ENCODE peak calls at places on chromosomes 3 and 15, in nine cellular contexts. One of them, this sample, is unnamed.

GRCh38 chr3:6204891-6205290 is 656.0 kb upstream of the GRM7 start:
- DNase-seq in NB4: peak
- DNase-seq in psoas muscle: no peak
- DNase-seq in omental fat pad: no peak
- DNase-seq in esophagus squamous epithelium: no peak
- DNase-seq in left lung: no peak
- DNase-seq in Calu3: no peak
- DNase-seq in Peyer's patch: no peak
- DNase-seq in AG04450: no peak
- DNase-seq in this sample: no peak

GRCh38 chr3:185685231-185686035 is 99.3 kb downstream of the SENP2 start:
- DNase-seq in NB4: peak
- DNase-seq in psoas muscle: no peak
- DNase-seq in omental fat pad: no peak
- DNase-seq in esophagus squamous epithelium: no peak
- DNase-seq in left lung: no peak
- DNase-seq in Calu3: no peak
- DNase-seq in Peyer's patch: no peak
- DNase-seq in AG04450: no peak
- DNase-seq in this sample: no peak

GRCh38 chr3:124658270-124658669 is 72.0 kb upstream of the UMPS start:
- DNase-seq in NB4: no peak
- DNase-seq in psoas muscle: no peak
- DNase-seq in omental fat pad: no peak
- DNase-seq in esophagus squamous epithelium: no peak
- DNase-seq in left lung: no peak
- DNase-seq in Calu3: no peak
- DNase-seq in Peyer's patch: no peak
- DNase-seq in AG04450: no peak
- DNase-seq in this sample: no peak

GRCh38 chr3:128257632-128258031 is 104.4 kb downstream of the EEFSEC start:
- DNase-seq in NB4: no peak
- DNase-seq in psoas muscle: no peak
- DNase-seq in omental fat pad: no peak
- DNase-seq in esophagus squamous epithelium: no peak
- DNase-seq in left lung: no peak
- DNase-seq in Calu3: no peak
- DNase-seq in Peyer's patch: no peak
- DNase-seq in AG04450: no peak
- DNase-seq in this sample: no peak

GRCh38 chr15:69685524-69686452 is 233.2 kb downstream of the RPLP1 start:
- DNase-seq in NB4: no peak
- DNase-seq in psoas muscle: no peak
- DNase-seq in omental fat pad: no peak
- DNase-seq in esophagus squamous epithelium: no peak
- DNase-seq in left lung: peak
- DNase-seq in Calu3: no peak
- DNase-seq in Peyer's patch: no peak
- DNase-seq in AG04450: no peak
- DNase-seq in this sample: no peak

GRCh38 chr3:48798998-48799397 is 48.7 kb downstream of the PRKAR2A start:
- DNase-seq in NB4: no peak
- DNase-seq in psoas muscle: no peak
- DNase-seq in omental fat pad: no peak
- DNase-seq in esophagus squamous epithelium: no peak
- DNase-seq in left lung: no peak
- DNase-seq in Calu3: peak
- DNase-seq in Peyer's patch: no peak
- DNase-seq in AG04450: no peak
- DNase-seq in this sample: no peak

GRCh38 chr3:11576453-11576852 is 67.3 kb downstream of the VGLL4 start:
- DNase-seq in NB4: no peak
- DNase-seq in psoas muscle: peak
- DNase-seq in omental fat pad: no peak
- DNase-seq in esophagus squamous epithelium: no peak
- DNase-seq in left lung: no peak
- DNase-seq in Calu3: no peak
- DNase-seq in Peyer's patch: no peak
- DNase-seq in AG04450: no peak
- DNase-seq in this sample: no peak

GRCh38 chr3:60017631-60018030 is 967.8 kb upstream of the CFAP20DC start:
- DNase-seq in NB4: peak
- DNase-seq in psoas muscle: no peak
- DNase-seq in omental fat pad: no peak
- DNase-seq in esophagus squamous epithelium: no peak
- DNase-seq in left lung: no peak
- DNase-seq in Calu3: peak
- DNase-seq in Peyer's patch: no peak
- DNase-seq in AG04450: no peak
- DNase-seq in this sample: no peak

GRCh38 chr15:48966595-48967301 is 3.0 kb upstream of the SHC4 start:
- DNase-seq in NB4: peak
- DNase-seq in psoas muscle: no peak
- DNase-seq in omental fat pad: no peak
- DNase-seq in esophagus squamous epithelium: no peak
- DNase-seq in left lung: no peak
- DNase-seq in Calu3: peak
- DNase-seq in Peyer's patch: no peak
- DNase-seq in AG04450: peak
- DNase-seq in this sample: no peak

GRCh38 chr15:85667491-85668424 is 127.0 kb downstream of the KLHL25 start:
- DNase-seq in NB4: peak
- DNase-seq in psoas muscle: no peak
- DNase-seq in omental fat pad: no peak
- DNase-seq in esophagus squamous epithelium: no peak
- DNase-seq in left lung: no peak
- DNase-seq in Calu3: peak
- DNase-seq in Peyer's patch: no peak
- DNase-seq in AG04450: peak
- DNase-seq in this sample: no peak

GRCh38 chr15:63348392-63348791 is 33.3 kb downstream of the CA12 start:
- DNase-seq in NB4: no peak
- DNase-seq in psoas muscle: peak
- DNase-seq in omental fat pad: no peak
- DNase-seq in esophagus squamous epithelium: no peak
- DNase-seq in left lung: peak
- DNase-seq in Calu3: peak
- DNase-seq in Peyer's patch: peak
- DNase-seq in AG04450: no peak
- DNase-seq in this sample: no peak

GRCh38 chr3:125061170-125061569 is 5.4 kb upstream of the HEG1 start:
- DNase-seq in NB4: no peak
- DNase-seq in psoas muscle: peak
- DNase-seq in omental fat pad: no peak
- DNase-seq in esophagus squamous epithelium: no peak
- DNase-seq in left lung: no peak
- DNase-seq in Calu3: no peak
- DNase-seq in Peyer's patch: no peak
- DNase-seq in AG04450: no peak
- DNase-seq in this sample: no peak

GRCh38 chr3:64214002-64214696 is 11.1 kb downstream of the PRICKLE2 start:
- DNase-seq in NB4: no peak
- DNase-seq in psoas muscle: peak
- DNase-seq in omental fat pad: peak
- DNase-seq in esophagus squamous epithelium: no peak
- DNase-seq in left lung: peak
- DNase-seq in Calu3: peak
- DNase-seq in Peyer's patch: peak
- DNase-seq in AG04450: no peak
- DNase-seq in this sample: peak

GRCh38 chr3:64207289-64208086 is 17.8 kb downstream of the PRICKLE2 start:
- DNase-seq in NB4: no peak
- DNase-seq in psoas muscle: no peak
- DNase-seq in omental fat pad: no peak
- DNase-seq in esophagus squamous epithelium: no peak
- DNase-seq in left lung: no peak
- DNase-seq in Calu3: no peak
- DNase-seq in Peyer's patch: no peak
- DNase-seq in AG04450: no peak
- DNase-seq in this sample: no peak

GRCh38 chr3:64213224-64213893 is 11.9 kb downstream of the PRICKLE2 start:
- DNase-seq in NB4: no peak
- DNase-seq in psoas muscle: no peak
- DNase-seq in omental fat pad: no peak
- DNase-seq in esophagus squamous epithelium: no peak
- DNase-seq in left lung: no peak
- DNase-seq in Calu3: no peak
- DNase-seq in Peyer's patch: no peak
- DNase-seq in AG04450: no peak
- DNase-seq in this sample: no peak

GRCh38 chr3:64214697-64215018 is 10.6 kb downstream of the PRICKLE2 start:
- DNase-seq in NB4: peak
- DNase-seq in psoas muscle: no peak
- DNase-seq in omental fat pad: peak
- DNase-seq in esophagus squamous epithelium: no peak
- DNase-seq in left lung: peak
- DNase-seq in Calu3: peak
- DNase-seq in Peyer's patch: no peak
- DNase-seq in AG04450: no peak
- DNase-seq in this sample: no peak

GRCh38 chr3:64209866-64210609 is 15.2 kb downstream of the PRICKLE2 start:
- DNase-seq in NB4: no peak
- DNase-seq in psoas muscle: peak
- DNase-seq in omental fat pad: no peak
- DNase-seq in esophagus squamous epithelium: no peak
- DNase-seq in left lung: peak
- DNase-seq in Calu3: no peak
- DNase-seq in Peyer's patch: no peak
- DNase-seq in AG04450: no peak
- DNase-seq in this sample: no peak
- TF ChIP-seq CTCF in NB4: no peak
- TF ChIP-seq CTCF in psoas muscle: no peak
- TF ChIP-seq CTCF in omental fat pad: no peak
- TF ChIP-seq CTCF in esophagus squamous epithelium: no peak
- TF ChIP-seq CTCF in left lung: no peak
- TF ChIP-seq CTCF in Calu3: no peak
- TF ChIP-seq CTCF in Peyer's patch: no peak
- TF ChIP-seq CTCF in AG04450: no peak
- TF ChIP-seq CTCF in this sample: no peak

DNA sequence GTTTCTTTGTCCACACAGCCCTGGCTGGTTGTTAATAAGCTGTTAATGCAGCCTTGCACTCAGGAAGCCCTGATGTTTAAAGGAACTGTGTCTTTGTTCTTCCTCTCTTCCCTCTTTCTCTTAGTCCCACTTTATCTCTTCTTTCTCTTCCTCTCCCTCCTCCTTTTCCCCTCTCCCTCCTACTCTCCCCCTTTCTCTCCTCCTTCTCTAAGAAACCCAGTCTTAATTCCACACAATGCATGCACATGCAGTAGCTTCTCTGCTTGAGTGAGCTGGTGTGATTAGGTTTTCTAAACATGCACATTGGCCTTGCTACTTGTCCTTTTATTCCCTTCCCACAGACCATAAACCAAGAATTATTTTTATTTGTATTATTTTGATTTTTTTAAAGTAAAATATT is 7.4 kb downstream of the GHRL start:
- DNase-seq in NB4: no peak
- DNase-seq in psoas muscle: no peak
- DNase-seq in omental fat pad: no peak
- DNase-seq in esophagus squamous epithelium: no peak
- DNase-seq in left lung: no peak
- DNase-seq in Calu3: no peak
- DNase-seq in Peyer's patch: no peak
- DNase-seq in AG04450: no peak
- DNase-seq in this sample: no peak
- TF ChIP-seq CTCF in NB4: no peak
- TF ChIP-seq CTCF in psoas muscle: no peak
- TF ChIP-seq CTCF in omental fat pad: no peak
- TF ChIP-seq CTCF in esophagus squamous epithelium: no peak
- TF ChIP-seq CTCF in left lung: no peak
- TF ChIP-seq CTCF in Calu3: no peak
- TF ChIP-seq CTCF in Peyer's patch: no peak
- TF ChIP-seq CTCF in AG04450: no peak
- TF ChIP-seq CTCF in this sample: no peak

GRCh38 chr15:58355352-58355964 is 76.3 kb upstream of the LIPC start:
- DNase-seq in NB4: no peak
- DNase-seq in psoas muscle: no peak
- DNase-seq in omental fat pad: no peak
- DNase-seq in esophagus squamous epithelium: no peak
- DNase-seq in left lung: no peak
- DNase-seq in Calu3: no peak
- DNase-seq in Peyer's patch: no peak
- DNase-seq in AG04450: no peak
- DNase-seq in this sample: no peak

GRCh38 chr15:58352026-58352929 is 79.5 kb upstream of the LIPC start:
- DNase-seq in NB4: no peak
- DNase-seq in psoas muscle: no peak
- DNase-seq in omental fat pad: no peak
- DNase-seq in esophagus squamous epithelium: no peak
- DNase-seq in left lung: no peak
- DNase-seq in Calu3: no peak
- DNase-seq in Peyer's patch: no peak
- DNase-seq in AG04450: no peak
- DNase-seq in this sample: no peak

GRCh38 chr15:58360421-58361090 is 71.2 kb upstream of the LIPC start:
- DNase-seq in NB4: no peak
- DNase-seq in psoas muscle: no peak
- DNase-seq in omental fat pad: no peak
- DNase-seq in esophagus squamous epithelium: no peak
- DNase-seq in left lung: no peak
- DNase-seq in Calu3: no peak
- DNase-seq in Peyer's patch: no peak
- DNase-seq in AG04450: no peak
- DNase-seq in this sample: no peak

GRCh38 chr15:58357529-58358476 is 74.0 kb upstream of the LIPC start:
- DNase-seq in NB4: no peak
- DNase-seq in psoas muscle: no peak
- DNase-seq in omental fat pad: no peak
- DNase-seq in esophagus squamous epithelium: no peak
- DNase-seq in left lung: no peak
- DNase-seq in Calu3: no peak
- DNase-seq in Peyer's patch: no peak
- DNase-seq in AG04450: no peak
- DNase-seq in this sample: no peak

DNA sequence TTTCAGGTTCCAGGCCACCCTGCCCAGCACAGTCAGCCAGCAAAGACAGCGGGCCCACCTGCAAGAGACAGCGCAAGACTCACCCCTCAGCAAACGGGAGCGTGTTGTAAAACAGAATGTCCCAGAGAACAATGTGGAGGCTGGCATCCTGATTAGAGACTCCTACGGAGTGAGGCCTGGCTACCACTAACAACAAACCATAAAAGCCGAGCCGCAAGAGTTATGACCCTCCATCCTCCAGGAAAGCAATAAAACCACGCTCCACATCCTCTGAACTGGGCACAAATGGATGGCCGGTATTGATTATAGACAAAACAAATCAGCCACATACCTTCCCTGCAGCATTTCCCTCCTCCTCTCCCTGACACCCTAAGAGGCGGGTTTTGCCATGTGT is 75.8 kb upstream of the LIPC start:
- DNase-seq in NB4: no peak
- DNase-seq in psoas muscle: no peak
- DNase-seq in omental fat pad: no peak
- DNase-seq in esophagus squamous epithelium: no peak
- DNase-seq in left lung: no peak
- DNase-seq in Calu3: no peak
- DNase-seq in Peyer's patch: no peak
- DNase-seq in AG04450: no peak
- DNase-seq in this sample: no peak
- TF ChIP-seq CTCF in NB4: no peak
- TF ChIP-seq CTCF in psoas muscle: no peak
- TF ChIP-seq CTCF in omental fat pad: no peak
- TF ChIP-seq CTCF in esophagus squamous epithelium: no peak
- TF ChIP-seq CTCF in left lung: no peak
- TF ChIP-seq CTCF in Calu3: no peak
- TF ChIP-seq CTCF in Peyer's patch: no peak
- TF ChIP-seq CTCF in AG04450: no peak
- TF ChIP-seq CTCF in this sample: no peak

GRCh38 chr3:26712211-26713026 is 89.8 kb downstream of the LRRC3B start:
- DNase-seq in NB4: peak
- DNase-seq in psoas muscle: no peak
- DNase-seq in omental fat pad: no peak
- DNase-seq in esophagus squamous epithelium: no peak
- DNase-seq in left lung: no peak
- DNase-seq in Calu3: peak
- DNase-seq in Peyer's patch: no peak
- DNase-seq in AG04450: no peak
- DNase-seq in this sample: no peak
- TF ChIP-seq CTCF in NB4: peak
- TF ChIP-seq CTCF in psoas muscle: peak
- TF ChIP-seq CTCF in omental fat pad: peak
- TF ChIP-seq CTCF in esophagus squamous epithelium: peak
- TF ChIP-seq CTCF in left lung: peak
- TF ChIP-seq CTCF in Calu3: peak
- TF ChIP-seq CTCF in Peyer's patch: peak
- TF ChIP-seq CTCF in AG04450: no peak
- TF ChIP-seq CTCF in this sample: peak